ENCODE peak calls at places on chromosomes 3 and 15, in nine cellular contexts. E is tibial artery, U is Panc1, J is fibroblast of the aortic adventitia, V is bronchial epithelial cell, K is neural crest cell, Q is choroid plexus epithelial cell, B is psoas muscle, H is heart right ventricle. M is an unnamed sample.

GRCh38 chr15:78438595-78439285 is 724 bp downstream of the IREB2 start:
- DNase-seq in U (no peak), V (peak), B (no peak), Q (peak), J (peak), H (peak), E (no peak), K (peak), M (peak)

GRCh38 chr15:35173444-35174118 is 88.5 kb upstream of the NANOGP8 start:
- DNase-seq in Q (peak), U (no peak), J (peak), K (no peak), V (peak), H (no peak), B (no peak), E (no peak), M (no peak)

GRCh38 chr3:197555281-197556261 is at the start of gene BDH1:
- DNase-seq in H (peak), Q (peak), U (no peak), K (peak), B (peak), V (peak), J (no peak), E (no peak), M (peak)

GRCh38 chr3:69959581-69959980 is 40.0 kb upstream of the SAMMSON start:
- DNase-seq in J (no peak), V (no peak), U (no peak), Q (no peak), H (no peak), B (no peak), K (no peak), E (no peak), M (no peak)

GRCh38 chr3:176961916-176962315 is 235.4 kb downstream of the TBL1XR1 start:
- DNase-seq in Q (peak), J (peak), H (no peak), V (peak), K (no peak), U (no peak), E (no peak), B (no peak), M (peak)

GRCh38 chr3:111928613-111929012 is 50.2 kb upstream of the ABHD10 start:
- DNase-seq in H (no peak), K (no peak), E (no peak), U (no peak), B (no peak), J (no peak), Q (no peak), V (no peak), M (no peak)

GRCh38 chr3:99544819-99545281 is 93.5 kb upstream of the COL8A1 start:
- DNase-seq in U (no peak), E (peak), H (peak), V (peak), K (no peak), Q (peak), B (peak), J (peak), M (peak)

GRCh38 chr15:66114863-66115425 is 138.6 kb downstream of the MEGF11 start:
- DNase-seq in J (no peak), Q (no peak), V (peak), K (no peak), U (no peak), B (no peak), H (no peak), E (no peak), M (no peak)

GRCh38 chr3:177787279-177788041 is 590.2 kb upstream of the TBL1XR1 start:
- DNase-seq in K (no peak), B (no peak), H (no peak), E (no peak), J (no peak), U (no peak), V (no peak), Q (no peak), M (no peak)

GRCh38 chr3:94525039-94525438 is 462.2 kb downstream of the NSUN3 start:
- DNase-seq in J (peak), Q (peak), U (no peak), H (peak), K (peak), B (no peak), E (no peak), V (peak), M (peak)

GRCh38 chr3:33128706-33129105 is 14.9 kb downstream of the CRTAP start:
- DNase-seq in Q (no peak), K (no peak), B (no peak), U (no peak), H (no peak), E (no peak), J (peak), V (no peak), M (no peak)

GRCh38 chr15:92541197-92542190 is 114.1 kb downstream of the FAM174B start:
- DNase-seq in Q (no peak), J (no peak), V (peak), E (no peak), K (no peak), U (no peak), H (no peak), B (no peak), M (no peak)

GRCh38 chr3:19074257-19074938 is 73.9 kb upstream of the KCNH8 start:
- DNase-seq in H (no peak), J (no peak), B (no peak), Q (no peak), U (no peak), V (peak), E (no peak), K (no peak), M (no peak)

GRCh38 chr15:31488437-31489204 is 162.0 kb downstream of the KLF13 start:
- DNase-seq in K (peak), B (peak), V (peak), E (peak), U (peak), H (peak), Q (peak), J (peak), M (peak)

GRCh38 chr15:48672206-48672605 is 26.7 kb upstream of the FBN1 start:
- DNase-seq in J (no peak), B (no peak), U (no peak), E (no peak), Q (no peak), H (no peak), K (no peak), V (no peak), M (no peak)

GRCh38 chr15:78810377-78811123 is 714 bp downstream of the ADAMTS7 start:
- DNase-seq in E (no peak), U (no peak), J (peak), H (peak), Q (peak), V (no peak), B (peak), K (peak), M (peak)

GRCh38 chr15:69388259-69388658 is 25.9 kb upstream of the KIF23 start:
- DNase-seq in H (no peak), K (no peak), B (no peak), Q (no peak), J (peak), U (no peak), V (peak), E (no peak), M (no peak)

GRCh38 chr15:35740761-35741160 is 194.8 kb upstream of the DPH6 start:
- DNase-seq in E (no peak), J (peak), H (no peak), U (no peak), V (no peak), K (no peak), B (no peak), Q (peak), M (peak)

GRCh38 chr3:100057716-100058575 is 56.4 kb downstream of the FILIP1L start:
- DNase-seq in E (no peak), K (no peak), H (no peak), V (peak), U (no peak), Q (peak), J (peak), B (no peak), M (no peak)

GRCh38 chr15:34976743-34977142 is 7.2 kb upstream of the AQR start:
- DNase-seq in E (no peak), K (no peak), J (no peak), U (no peak), B (no peak), V (no peak), Q (no peak), H (no peak), M (no peak)

GRCh38 chr3:16512435-16513140 is 911 bp downstream of the RFTN1 start:
- DNase-seq in V (peak), Q (no peak), H (peak), J (peak), E (peak), U (no peak), K (no peak), B (peak), M (peak)

GRCh38 chr15:52306270-52306669 is 10.7 kb upstream of the MYO5C start:
- DNase-seq in J (peak), E (no peak), B (no peak), V (peak), Q (peak), H (no peak), K (no peak), U (peak), M (peak)

GRCh38 chr3:57805263-57805662 is 49.2 kb downstream of the SLMAP start:
- DNase-seq in Q (no peak), B (no peak), V (peak), K (no peak), J (no peak), H (no peak), U (no peak), E (no peak), M (no peak)

GRCh38 chr15:74884428-74885223 is 5.2 kb upstream of the MPI start:
- DNase-seq in B (no peak), U (no peak), Q (no peak), E (no peak), J (peak), K (no peak), V (peak), H (no peak), M (peak)

GRCh38 chr15:74788716-74789151 is 6.9 kb downstream of the CSK start:
- DNase-seq in U (no peak), K (no peak), E (no peak), J (no peak), B (no peak), H (no peak), V (no peak), Q (no peak), M (no peak)

GRCh38 chr3:99509224-99509623 is 129.2 kb upstream of the COL8A1 start:
- DNase-seq in V (no peak), U (no peak), H (no peak), B (no peak), E (no peak), Q (peak), K (no peak), J (peak), M (no peak)

GRCh38 chr3:13579089-13579488 is 30.2 kb downstream of the FBLN2 start:
- DNase-seq in B (no peak), H (no peak), V (peak), Q (peak), U (no peak), E (no peak), K (no peak), J (peak), M (peak)

GRCh38 chr15:42704492-42704926 is 32.4 kb downstream of the CDAN1 start:
- DNase-seq in Q (peak), U (peak), K (peak), E (peak), B (peak), J (peak), V (peak), H (peak), M (peak)

GRCh38 chr15:79049416-79049815 is 41.2 kb downstream of the RASGRF1 start:
- DNase-seq in E (no peak), Q (no peak), V (no peak), U (no peak), H (no peak), J (no peak), K (no peak), B (no peak), M (no peak)

GRCh38 chr15:82647045-82647834 is at the start of gene CPEB1:
- DNase-seq in H (peak), Q (peak), B (peak), E (peak), K (peak), J (peak), V (no peak), U (no peak), M (peak)

GRCh38 chr15:38440353-38441129 is 13.4 kb upstream of the FAM98B start:
- DNase-seq in V (peak), J (peak), H (peak), Q (peak), U (peak), K (peak), E (no peak), B (no peak), M (peak)

GRCh38 chr15:66617137-66618090 is 51.6 kb upstream of the LCTL start:
- DNase-seq in K (no peak), H (peak), V (peak), E (peak), U (no peak), J (peak), B (peak), Q (peak), M (no peak)

GRCh38 chr3:151580592-151580991 is 119.7 kb upstream of the IGSF10 start:
- DNase-seq in U (no peak), E (no peak), B (no peak), H (no peak), K (no peak), Q (peak), V (peak), J (peak), M (peak)

GRCh38 chr15:90529369-90530249 is at the start of gene CRTC3:
- DNase-seq in K (peak), J (peak), V (peak), E (peak), U (no peak), Q (peak), B (peak), H (peak), M (peak)

DNA sequence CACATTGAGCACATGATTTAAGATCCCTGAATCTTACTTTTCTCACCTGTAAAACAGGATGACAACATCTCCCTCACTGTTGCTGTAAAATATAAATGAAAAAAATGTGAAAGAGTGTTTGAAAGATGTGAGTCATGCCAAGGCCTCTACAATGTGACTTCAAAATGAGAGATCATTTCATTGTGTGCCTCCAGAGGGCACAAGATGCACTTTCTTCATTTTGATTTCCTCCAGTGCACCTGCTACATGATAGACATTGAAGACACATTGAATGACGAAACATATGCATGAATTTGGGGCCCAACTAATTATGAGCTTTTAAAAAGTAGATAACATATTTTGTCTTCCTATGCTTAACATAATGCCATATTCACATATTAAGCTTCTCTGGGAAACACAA is 170.3 kb downstream of the MOBP start:
- DNase-seq in Q (peak), K (no peak), B (no peak), E (no peak), U (no peak), H (no peak), J (peak), V (peak), M (peak)
- TF ChIP-seq CTCF in Q (peak), K (peak), B (no peak), E (no peak), U (peak), H (no peak), J (peak), V (peak), M (peak)

GRCh38 chr3:134799393-134799792 is 4.3 kb downstream of the EPHB1 start:
- DNase-seq in Q (no peak), U (no peak), H (no peak), B (no peak), V (no peak), K (no peak), J (peak), E (peak), M (no peak)
- TF ChIP-seq CTCF in Q (no peak), U (no peak), H (no peak), B (no peak), V (no peak), K (no peak), J (no peak), E (peak), M (no peak)

GRCh38 chr15:94385441-94385840 is 154.1 kb downstream of the MCTP2 start:
- DNase-seq in E (no peak), H (no peak), Q (no peak), J (no peak), V (no peak), K (no peak), B (no peak), U (no peak), M (no peak)

GRCh38 chr15:94383706-94384105 is 152.3 kb downstream of the MCTP2 start:
- DNase-seq in V (peak), H (no peak), U (no peak), Q (peak), K (no peak), B (no peak), E (no peak), J (no peak), M (no peak)

GRCh38 chr15:94387442-94387841 is 156.1 kb downstream of the MCTP2 start:
- DNase-seq in K (no peak), Q (no peak), U (no peak), B (no peak), E (no peak), J (no peak), H (no peak), V (no peak), M (no peak)

GRCh38 chr15:94383041-94383440 is 151.7 kb downstream of the MCTP2 start:
- DNase-seq in U (no peak), V (no peak), K (no peak), B (no peak), E (no peak), H (no peak), J (no peak), Q (no peak), M (no peak)

DNA sequence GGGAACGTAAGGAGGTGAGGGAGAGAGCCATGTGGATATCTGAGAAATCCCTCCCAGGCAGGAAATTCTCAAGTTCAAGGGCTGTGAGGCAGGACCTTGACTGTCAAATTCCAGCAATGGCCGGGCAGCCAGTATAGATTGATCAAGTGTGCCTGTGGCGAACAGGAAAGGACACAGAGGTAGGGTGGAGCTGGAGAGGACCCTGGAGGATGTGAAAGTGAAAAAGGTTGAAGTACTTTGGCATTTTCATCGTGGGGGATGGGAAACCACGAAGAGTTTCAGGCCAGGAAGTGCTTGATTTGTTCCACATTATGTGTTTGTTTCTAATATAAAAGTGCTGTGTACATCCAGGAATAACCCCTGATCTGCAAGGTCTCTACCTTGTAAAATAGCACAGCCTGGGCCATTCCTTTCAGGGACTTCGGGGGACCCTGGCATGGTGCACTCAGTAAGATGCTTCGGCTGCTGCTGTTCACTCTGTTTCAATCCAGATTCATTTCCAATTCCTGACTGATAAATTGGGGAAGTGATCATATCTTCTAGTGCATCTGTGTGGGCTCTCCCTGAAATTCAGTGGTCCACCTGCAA is 156.6 kb downstream of the MCTP2 start:
- DNase-seq in U (no peak), K (no peak), Q (no peak), J (no peak), B (no peak), E (no peak), H (no peak), V (no peak), M (no peak)
- TF ChIP-seq CTCF in U (no peak), K (no peak), Q (no peak), J (no peak), B (no peak), E (no peak), H (no peak), V (no peak), M (no peak)

GRCh38 chr3:185279582-185280138 is 25.8 kb upstream of the EHHADH start:
- DNase-seq in K (no peak), U (no peak), H (no peak), J (no peak), Q (no peak), V (no peak), E (no peak), B (no peak), M (no peak)

GRCh38 chr3:185282696-185283373 is 29.0 kb upstream of the EHHADH start:
- DNase-seq in U (peak), E (peak), H (peak), K (peak), Q (peak), J (peak), V (peak), B (peak), M (peak)

GRCh38 chr3:185276415-185276814 is 22.6 kb upstream of the EHHADH start:
- DNase-seq in E (no peak), H (no peak), U (no peak), J (no peak), Q (no peak), K (no peak), B (no peak), V (no peak), M (no peak)

GRCh38 chr3:185283374-185283935 is 29.6 kb upstream of the EHHADH start:
- DNase-seq in U (no peak), V (peak), K (no peak), H (no peak), B (no peak), Q (no peak), J (peak), E (no peak), M (peak)

DNA sequence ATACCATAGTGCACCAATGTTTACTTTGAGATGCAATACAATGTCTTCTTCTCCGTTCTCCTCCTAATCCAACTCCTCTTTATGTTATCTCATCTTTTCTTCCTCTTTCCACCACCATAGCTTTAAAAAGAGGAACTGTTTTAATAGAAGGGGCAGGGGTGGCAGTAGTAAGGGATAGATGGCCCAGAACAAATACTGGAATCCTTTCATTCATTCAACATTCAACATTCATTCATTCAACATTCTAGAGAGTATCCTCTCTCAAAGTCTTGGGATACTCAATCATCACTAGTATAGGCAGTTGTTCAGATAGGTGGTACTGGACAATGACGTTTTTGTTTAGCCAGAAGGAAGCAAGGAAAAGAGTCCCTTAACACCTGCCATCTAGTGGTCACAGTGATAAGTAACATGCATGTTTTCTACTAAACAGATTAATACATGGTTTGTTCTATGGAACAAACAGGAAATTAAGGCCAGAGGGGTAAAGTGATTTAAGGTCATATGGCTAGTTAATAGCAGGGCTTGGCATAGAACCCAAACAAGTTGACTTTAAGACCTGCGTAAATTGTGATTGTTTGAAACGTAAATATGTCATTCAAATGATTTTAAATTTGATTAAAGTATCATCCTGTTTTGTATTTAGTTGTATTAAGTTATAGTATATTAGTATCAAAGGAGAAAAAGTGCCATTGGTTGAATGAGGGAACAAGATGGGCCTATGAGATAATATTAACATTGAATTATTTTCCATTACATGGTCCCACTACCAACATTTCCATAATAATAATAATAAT is 26.9 kb upstream of the EHHADH start:
- DNase-seq in H (no peak), V (peak), J (peak), E (no peak), U (peak), Q (peak), B (no peak), K (no peak), M (peak)
- TF ChIP-seq CTCF in H (peak), V (peak), J (peak), E (peak), U (peak), Q (peak), B (peak), K (peak), M (peak)